ENCODE peak calls at places on chromosome 1, in four cellular contexts. F is mesendoderm, V is IMR-90, Z is neuronal stem cell. T is an unnamed sample.

GRCh38 chr1:92881391-92881790 is 49.6 kb downstream of the RPL5 start:
- DNase-seq in F (no peak), V (no peak), Z (no peak), T (no peak)

GRCh38 chr1:42453386-42453785 is 2.4 kb downstream of the ZMYND12 start:
- DNase-seq in F (no peak), V (no peak), Z (no peak), T (no peak)

GRCh38 chr1:178418284-178418955 is 78.3 kb downstream of the CLEC20A start:
- DNase-seq in F (no peak), V (no peak), Z (no peak), T (no peak)

GRCh38 chr1:14421977-14422609 is 176.4 kb upstream of the KAZN start:
- DNase-seq in F (no peak), V (no peak), Z (no peak), T (no peak)

GRCh38 chr1:77143529-77144121 is 75.6 kb downstream of the PIGK start:
- DNase-seq in F (no peak), V (peak), Z (no peak), T (peak)

GRCh38 chr1:214234635-214235025 is 46.3 kb upstream of the SMYD2 start:
- DNase-seq in F (no peak), V (peak), Z (no peak), T (no peak)

GRCh38 chr1:232169436-232169835 is 460.5 kb downstream of the SIPA1L2 start:
- DNase-seq in F (no peak), V (no peak), Z (no peak), T (no peak)

GRCh38 chr1:212699839-212700596 is at the start of gene BATF3:
- DNase-seq in F (no peak), V (no peak), Z (no peak), T (peak)

GRCh38 chr1:233180626-233181364 is 114.7 kb downstream of the PCNX2 start:
- DNase-seq in F (peak), V (no peak), Z (no peak), T (no peak)

GRCh38 chr1:92709738-92710137 is 75.2 kb downstream of the EVI5 start:
- DNase-seq in F (peak), V (peak), Z (no peak), T (peak)

GRCh38 chr1:44672254-44672955 is 1.9 kb downstream of the TMEM53 start:
- DNase-seq in F (peak), V (peak), Z (no peak), T (peak)

GRCh38 chr1:57591854-57592253 is 168.0 kb upstream of the DAB1 start:
- DNase-seq in F (peak), V (no peak), Z (no peak), T (no peak)

GRCh38 chr1:169538998-169539871 is 47.0 kb downstream of the F5 start:
- DNase-seq in F (no peak), V (peak), Z (no peak), T (peak)

GRCh38 chr1:243345205-243345604 is 89.4 kb downstream of the SDCCAG8 start:
- DNase-seq in F (no peak), V (peak), Z (no peak), T (no peak)

DNA sequence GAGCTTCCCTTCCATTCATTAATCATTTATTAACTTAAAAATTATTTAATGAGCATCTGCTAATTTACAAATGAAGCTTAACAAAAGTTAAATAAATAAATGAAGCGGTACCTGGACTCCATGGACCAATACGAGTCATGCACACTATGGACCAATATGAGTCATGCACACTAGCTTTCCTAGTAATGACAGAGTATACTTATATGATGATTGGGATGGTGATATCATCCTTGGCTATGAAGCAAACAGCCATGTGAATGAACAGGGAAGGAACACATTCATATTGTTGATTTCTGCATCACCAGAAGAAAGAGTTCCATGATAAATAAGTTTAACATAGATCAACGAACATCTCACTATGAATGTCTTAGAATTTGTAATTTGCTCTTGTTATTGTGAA is 109.9 kb downstream of the SPAG17 start:
- DNase-seq in F (no peak), V (peak), Z (no peak), T (no peak)
- H3K4ac ChIP-seq in F (no peak), V (no peak), Z (no peak), T (no peak)

GRCh38 chr1:41364444-41365319 is 3.4 kb downstream of the FOXO6 start:
- DNase-seq in F (no peak), V (no peak), Z (no peak), T (no peak)

GRCh38 chr1:41361495-41362356 is 492 bp downstream of the FOXO6 start:
- DNase-seq in F (peak), V (no peak), Z (no peak), T (no peak)

GRCh38 chr1:41363632-41364320 is 2.5 kb downstream of the FOXO6 start:
- DNase-seq in F (no peak), V (no peak), Z (no peak), T (no peak)

GRCh38 chr1:41362357-41362721 is 1.1 kb downstream of the FOXO6 start:
- DNase-seq in F (no peak), V (no peak), Z (no peak), T (no peak)

GRCh38 chr1:41362749-41363631 is 1.8 kb downstream of the FOXO6 start:
- DNase-seq in F (no peak), V (no peak), Z (no peak), T (no peak)
- H3K4ac ChIP-seq in F (no peak), V (no peak), Z (no peak), T (no peak)

GRCh38 chr1:208189716-208190115 is 54.5 kb downstream of the PLXNA2 start:
- DNase-seq in F (no peak), V (no peak), Z (no peak), T (no peak)

GRCh38 chr1:208190784-208191183 is 53.4 kb downstream of the PLXNA2 start:
- DNase-seq in F (no peak), V (no peak), Z (no peak), T (no peak)

GRCh38 chr1:208189183-208189582 is 55.0 kb downstream of the PLXNA2 start:
- DNase-seq in F (peak), V (no peak), Z (no peak), T (no peak)

GRCh38 chr1:208187499-208188041 is 56.6 kb downstream of the PLXNA2 start:
- DNase-seq in F (no peak), V (no peak), Z (no peak), T (no peak)

GRCh38 chr1:208188607-208189006 is 55.6 kb downstream of the PLXNA2 start:
- DNase-seq in F (no peak), V (no peak), Z (no peak), T (no peak)
- H3K4ac ChIP-seq in F (no peak), V (no peak), Z (no peak), T (peak)

DNA sequence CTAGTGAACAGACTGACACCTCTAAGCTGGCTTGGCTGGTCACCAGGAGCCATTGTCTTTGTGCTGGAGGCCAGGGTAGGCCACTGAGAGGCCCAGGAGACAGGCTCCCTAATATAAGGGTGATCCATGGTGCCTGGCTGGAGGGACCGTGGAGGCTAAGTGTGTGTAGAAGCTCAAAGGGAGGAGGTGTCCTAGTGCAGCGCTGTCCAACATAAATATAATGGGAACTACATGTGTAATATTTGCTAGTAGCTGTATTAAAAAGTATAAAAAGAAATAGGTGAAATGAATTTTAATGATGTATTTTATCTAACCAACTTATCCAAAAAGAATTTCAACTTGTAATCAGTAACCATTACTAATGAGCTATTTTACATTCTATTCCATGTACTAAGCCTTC is 35.0 kb downstream of the SOX13 start:
- DNase-seq in F (no peak), V (no peak), Z (no peak), T (no peak)
- H3K4ac ChIP-seq in F (no peak), V (no peak), Z (no peak), T (no peak)

GRCh38 chr1:155208406-155208655 is 164 bp upstream of the MTX1 start:
- DNase-seq in F (no peak), V (no peak), Z (no peak), T (no peak)

GRCh38 chr1:155210304-155210703 is 1.8 kb downstream of the MTX1 start:
- DNase-seq in F (no peak), V (no peak), Z (no peak), T (no peak)

GRCh38 chr1:155207578-155208405 is at the start of gene THBS3:
- DNase-seq in F (peak), V (peak), Z (peak), T (peak)

GRCh38 chr1:155208656-155209372 is at the start of gene MTX1:
- DNase-seq in F (peak), V (peak), Z (peak), T (peak)

DNA sequence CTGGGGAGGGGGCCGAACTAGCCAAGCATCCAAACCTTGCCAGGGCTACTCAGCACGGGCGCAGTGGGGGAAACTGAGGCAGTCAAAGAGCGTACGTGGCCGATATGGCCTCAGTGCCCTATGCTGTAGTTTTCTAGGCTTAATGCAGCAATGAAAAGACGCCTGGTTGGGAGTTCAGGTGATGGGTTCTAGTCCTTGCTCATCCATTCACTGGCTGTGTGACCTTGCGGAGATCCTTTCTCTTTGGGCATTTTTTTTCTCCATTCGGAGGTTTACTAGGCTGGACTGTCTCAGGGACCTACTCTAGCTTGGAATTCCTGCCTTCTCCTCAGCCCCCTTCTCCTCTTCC is 852 bp downstream of the MTX1 start:
- DNase-seq in F (no peak), V (no peak), Z (no peak), T (no peak)
- H3K4ac ChIP-seq in F (peak), V (peak), Z (no peak), T (peak)

DNA sequence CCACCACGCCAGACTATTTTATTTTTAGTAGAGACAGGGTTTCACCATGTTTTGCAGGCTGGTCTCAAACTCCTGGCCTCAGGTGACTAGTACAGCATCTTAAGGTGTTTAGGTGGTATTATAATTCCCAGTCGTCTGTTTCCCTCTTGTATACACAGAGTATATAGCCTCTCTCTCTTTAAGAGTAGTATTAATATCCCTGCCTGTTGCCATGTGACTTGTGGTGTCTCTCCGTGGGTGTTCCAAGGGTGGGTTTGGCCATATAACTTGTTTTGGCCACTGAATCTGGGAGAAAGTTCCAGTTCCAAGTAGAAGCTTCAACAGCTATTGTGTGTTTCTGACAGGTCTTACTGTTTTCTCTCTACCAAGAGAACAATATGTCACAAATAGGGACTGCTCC is 29.6 kb downstream of the EPS15 start:
- DNase-seq in F (no peak), V (no peak), Z (no peak), T (no peak)
- H3K4ac ChIP-seq in F (no peak), V (no peak), Z (no peak), T (no peak)

DNA sequence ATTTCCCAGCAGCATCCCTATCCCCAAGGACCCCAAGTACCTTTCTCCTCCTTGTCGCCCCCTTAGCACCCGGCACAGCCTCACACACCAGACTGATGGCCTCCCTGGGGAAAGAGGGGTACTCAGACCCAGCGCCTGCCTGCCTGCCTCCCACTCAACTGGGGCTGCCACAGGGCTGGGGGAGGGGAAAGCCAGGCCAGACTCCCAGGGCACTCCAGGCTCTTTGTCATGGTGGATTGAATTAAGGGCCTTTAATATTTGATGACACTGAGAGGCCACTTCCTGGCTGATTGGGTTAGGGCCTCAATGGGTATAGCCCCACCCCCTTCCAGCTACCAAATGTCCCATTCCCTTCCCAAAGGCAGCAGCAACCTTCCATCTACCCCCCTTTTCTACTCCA is 1.8 kb downstream of the SHC1 start:
- DNase-seq in F (peak), V (no peak), Z (no peak), T (no peak)
- H3K4ac ChIP-seq in F (no peak), V (peak), Z (no peak), T (peak)

DNA sequence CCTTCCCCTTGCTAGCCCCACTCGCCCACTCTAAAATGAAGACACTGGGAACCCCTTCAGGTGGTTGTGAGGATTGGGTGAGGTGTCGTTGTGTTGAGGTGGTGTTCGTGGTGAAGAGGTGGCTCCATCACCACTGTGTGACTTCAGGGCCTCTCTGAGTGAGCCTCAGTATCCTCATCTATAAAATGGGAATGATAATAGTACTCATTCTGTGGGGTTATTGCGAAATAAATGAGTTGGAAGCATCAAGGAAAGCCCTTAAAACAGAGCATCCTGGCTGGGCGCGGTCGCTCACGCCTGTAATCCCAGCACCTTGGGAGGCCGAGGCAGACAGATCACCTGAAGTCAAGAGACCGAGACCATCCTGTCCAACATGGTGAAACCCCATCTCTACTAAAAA is 6.7 kb upstream of the MARCKSL1 start:
- DNase-seq in F (no peak), V (no peak), Z (no peak), T (no peak)
- H3K4ac ChIP-seq in F (no peak), V (no peak), Z (no peak), T (no peak)

GRCh38 chr1:54323324-54323739 is 82.9 kb downstream of the SSBP3 start:
- DNase-seq in F (peak), V (no peak), Z (no peak), T (no peak)
- H3K4ac ChIP-seq in F (no peak), V (peak), Z (no peak), T (peak)

DNA sequence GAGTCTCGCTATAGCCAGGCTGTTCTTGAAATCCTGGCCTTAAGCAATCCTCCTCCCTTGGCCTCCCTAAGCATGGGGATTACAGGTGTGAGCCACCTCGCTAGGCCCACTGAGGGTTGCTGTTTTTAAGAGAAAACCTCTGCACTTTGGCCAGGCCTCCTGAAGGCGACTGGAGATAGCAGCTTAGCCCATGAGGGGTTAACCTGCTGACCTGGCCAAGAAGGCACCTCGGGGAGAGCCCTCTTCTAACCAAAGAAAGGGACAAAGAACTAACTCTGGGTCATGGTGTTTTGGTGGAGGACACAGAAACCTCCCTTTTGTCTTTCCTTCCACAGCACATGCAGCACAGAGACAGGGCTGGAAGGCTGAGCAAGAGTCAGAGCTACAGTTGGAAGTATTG is 17.7 kb upstream of the KNCN start:
- DNase-seq in F (no peak), V (no peak), Z (no peak), T (no peak)
- H3K4ac ChIP-seq in F (no peak), V (no peak), Z (no peak), T (no peak)